ENCODE peak calls at places on chromosome 16, in six cellular contexts. D, X, T, C, E and Q are unnamed samples.

GRCh38 chr16:28309811-28310311 is 17.5 kb downstream of the SBK1 start:
- DNase-seq in C (peak), E (peak), X (no peak), D (no peak), T (no peak), Q (peak)

GRCh38 chr16:68737046-68737729 is at the start of gene CDH1:
- DNase-seq in X (no peak), C (peak), D (no peak), E (no peak), T (no peak), Q (peak)

GRCh38 chr16:13956635-13957196 is 36.8 kb downstream of the ERCC4 start:
- DNase-seq in C (no peak), E (no peak), X (no peak), D (no peak), T (no peak), Q (no peak)

GRCh38 chr16:55872130-55872529 is 3.0 kb downstream of the CES5A start:
- DNase-seq in T (no peak), C (no peak), E (no peak), X (no peak), D (no peak), Q (no peak)

GRCh38 chr16:69495821-69496220 is 69.9 kb upstream of the NFAT5 start:
- DNase-seq in X (no peak), T (no peak), D (peak), E (no peak), C (no peak), Q (peak)

GRCh38 chr16:1433756-1434155 is 2.9 kb downstream of the PERCC1 start:
- DNase-seq in D (no peak), E (no peak), X (no peak), C (no peak), T (no peak), Q (no peak)

GRCh38 chr16:13402601-13403000 is 501.2 kb downstream of the SHISA9 start:
- DNase-seq in E (no peak), C (no peak), X (no peak), D (no peak), T (no peak), Q (no peak)

GRCh38 chr16:29141586-29142324 is 156.9 kb downstream of the LAT start:
- DNase-seq in T (no peak), E (no peak), D (no peak), X (no peak), C (no peak), Q (no peak)

GRCh38 chr16:1534021-1535020 is 855 bp downstream of the TMEM204 start:
- DNase-seq in T (peak), E (no peak), C (no peak), X (no peak), D (no peak), Q (no peak)

GRCh38 chr16:65751622-65752598 is 614.6 kb upstream of the CDH5 start:
- DNase-seq in T (no peak), D (no peak), E (no peak), C (no peak), X (no peak), Q (no peak)